ENCODE peak calls at places on chromosomes 6 and 20, in five cellular contexts. One of them, this sample, is unnamed.

GRCh38 chr6:166456360-166457156 is 73.8 kb upstream of the MPC1 start:
- DNase-seq in uterus: no peak
- DNase-seq in suprapubic skin: no peak
- DNase-seq in heart left ventricle: no peak
- DNase-seq in Peyer's patch: no peak
- DNase-seq in this sample: no peak

GRCh38 chr20:46028110-46028509 is 905 bp upstream of the SLC12A5 start:
- DNase-seq in uterus: no peak
- DNase-seq in heart left ventricle: no peak
- DNase-seq in suprapubic skin: no peak
- DNase-seq in Peyer's patch: no peak
- DNase-seq in this sample: no peak

GRCh38 chr6:145026267-145026679 is 709.0 kb downstream of the EPM2A start:
- DNase-seq in suprapubic skin: no peak
- DNase-seq in uterus: no peak
- DNase-seq in Peyer's patch: no peak
- DNase-seq in heart left ventricle: no peak
- DNase-seq in this sample: no peak

GRCh38 chr6:53730767-53731166 is 64.0 kb upstream of the LRRC1 start:
- DNase-seq in uterus: no peak
- DNase-seq in Peyer's patch: no peak
- DNase-seq in suprapubic skin: no peak
- DNase-seq in heart left ventricle: no peak
- DNase-seq in this sample: no peak

GRCh38 chr20:62925420-62926228 is 681 bp downstream of the DIDO1 start:
- DNase-seq in uterus: no peak
- DNase-seq in heart left ventricle: peak; percentile 41
- DNase-seq in Peyer's patch: peak; percentile 69
- DNase-seq in suprapubic skin: peak; percentile 78
- DNase-seq in this sample: no peak

GRCh38 chr6:41466437-41466990 is 79.7 kb upstream of the FOXP4 start:
- DNase-seq in heart left ventricle: no peak
- DNase-seq in suprapubic skin: no peak
- DNase-seq in Peyer's patch: no peak
- DNase-seq in uterus: no peak
- DNase-seq in this sample: no peak

GRCh38 chr6:135493218-135493961 is 4.2 kb downstream of the AHI1 start:
- DNase-seq in heart left ventricle: no peak
- DNase-seq in suprapubic skin: no peak
- DNase-seq in Peyer's patch: no peak
- DNase-seq in uterus: no peak
- DNase-seq in this sample: no peak

GRCh38 chr6:148471624-148472494 is 129.2 kb downstream of the SASH1 start:
- DNase-seq in suprapubic skin: no peak
- DNase-seq in heart left ventricle: no peak
- DNase-seq in uterus: no peak
- DNase-seq in Peyer's patch: no peak
- DNase-seq in this sample: no peak

GRCh38 chr6:63635165-63635562 is 438 bp upstream of the PHF3 start:
- DNase-seq in uterus: no peak
- DNase-seq in suprapubic skin: no peak
- DNase-seq in Peyer's patch: no peak
- DNase-seq in heart left ventricle: no peak
- DNase-seq in this sample: no peak

GRCh38 chr6:10424005-10424404 is 9.1 kb upstream of the TFAP2A start:
- DNase-seq in uterus: no peak
- DNase-seq in Peyer's patch: no peak
- DNase-seq in suprapubic skin: no peak
- DNase-seq in heart left ventricle: no peak
- DNase-seq in this sample: no peak

GRCh38 chr20:62881662-62882395 is 20.2 kb upstream of the TCFL5 start:
- DNase-seq in heart left ventricle: no peak
- DNase-seq in uterus: no peak
- DNase-seq in Peyer's patch: no peak
- DNase-seq in suprapubic skin: no peak
- DNase-seq in this sample: no peak

GRCh38 chr6:45822269-45822812 is 193.3 kb downstream of the CLIC5 start:
- DNase-seq in suprapubic skin: no peak
- DNase-seq in uterus: no peak
- DNase-seq in Peyer's patch: no peak
- DNase-seq in heart left ventricle: no peak
- DNase-seq in this sample: no peak

GRCh38 chr20:7113577-7114466 is 346.3 kb downstream of the BMP2 start:
- DNase-seq in uterus: no peak
- DNase-seq in suprapubic skin: no peak
- DNase-seq in Peyer's patch: no peak
- DNase-seq in heart left ventricle: peak; percentile 65
- DNase-seq in this sample: no peak

GRCh38 chr6:83199865-83200230 is 6.7 kb downstream of the RWDD2A start:
- DNase-seq in Peyer's patch: no peak
- DNase-seq in heart left ventricle: no peak
- DNase-seq in suprapubic skin: no peak
- DNase-seq in uterus: no peak
- DNase-seq in this sample: no peak

GRCh38 chr20:14451458-14451857 is 114.0 kb upstream of the FLRT3 start:
- DNase-seq in Peyer's patch: no peak
- DNase-seq in uterus: no peak
- DNase-seq in heart left ventricle: no peak
- DNase-seq in suprapubic skin: no peak
- DNase-seq in this sample: no peak

GRCh38 chr6:13814938-13815575 is 700 bp upstream of the MCUR1 start:
- DNase-seq in heart left ventricle: no peak
- DNase-seq in suprapubic skin: no peak
- DNase-seq in Peyer's patch: no peak
- DNase-seq in uterus: no peak
- DNase-seq in this sample: no peak

GRCh38 chr20:44460795-44461141 is 14.9 kb upstream of the TTPAL start:
- DNase-seq in Peyer's patch: no peak
- DNase-seq in heart left ventricle: no peak
- DNase-seq in uterus: no peak
- DNase-seq in suprapubic skin: no peak
- DNase-seq in this sample: no peak

GRCh38 chr6:137736048-137736846 is 130.8 kb upstream of the TNFAIP3 start:
- DNase-seq in suprapubic skin: no peak
- DNase-seq in uterus: no peak
- DNase-seq in heart left ventricle: no peak
- DNase-seq in Peyer's patch: no peak
- DNase-seq in this sample: no peak

GRCh38 chr6:7811441-7811840 is 85.5 kb downstream of the BMP6 start:
- DNase-seq in uterus: no peak
- DNase-seq in suprapubic skin: no peak
- DNase-seq in Peyer's patch: no peak
- DNase-seq in heart left ventricle: no peak
- DNase-seq in this sample: no peak

GRCh38 chr6:47197672-47198640 is 111.7 kb downstream of the TNFRSF21 start:
- DNase-seq in suprapubic skin: no peak
- DNase-seq in heart left ventricle: no peak
- DNase-seq in uterus: no peak
- DNase-seq in Peyer's patch: no peak
- DNase-seq in this sample: no peak

GRCh38 chr20:50335105-50335504 is 144.5 kb downstream of the CEBPB start:
- DNase-seq in heart left ventricle: no peak
- DNase-seq in Peyer's patch: no peak
- DNase-seq in uterus: no peak
- DNase-seq in suprapubic skin: no peak
- DNase-seq in this sample: peak; percentile 46

GRCh38 chr6:150766201-150766997 is 99.1 kb upstream of the MTHFD1L start:
- DNase-seq in uterus: no peak
- DNase-seq in Peyer's patch: no peak
- DNase-seq in heart left ventricle: peak; percentile 36
- DNase-seq in suprapubic skin: no peak
- DNase-seq in this sample: no peak

GRCh38 chr6:37368961-37369320 is 15.2 kb downstream of the RNF8 start:
- DNase-seq in heart left ventricle: no peak
- DNase-seq in suprapubic skin: no peak
- DNase-seq in Peyer's patch: no peak
- DNase-seq in uterus: no peak
- DNase-seq in this sample: no peak

GRCh38 chr6:37372116-37372515 is 18.3 kb downstream of the RNF8 start:
- DNase-seq in heart left ventricle: no peak
- DNase-seq in suprapubic skin: no peak
- DNase-seq in Peyer's patch: no peak
- DNase-seq in uterus: no peak
- DNase-seq in this sample: no peak

GRCh38 chr6:37367557-37367956 is 13.8 kb downstream of the RNF8 start:
- DNase-seq in suprapubic skin: no peak
- DNase-seq in Peyer's patch: no peak
- DNase-seq in uterus: no peak
- DNase-seq in heart left ventricle: no peak
- DNase-seq in this sample: no peak

GRCh38 chr6:37371158-37372083 is 17.6 kb downstream of the RNF8 start:
- DNase-seq in suprapubic skin: no peak
- DNase-seq in Peyer's patch: no peak
- DNase-seq in uterus: no peak
- DNase-seq in heart left ventricle: no peak
- DNase-seq in this sample: no peak

GRCh38 chr6:37369321-37370196 is 15.8 kb downstream of the RNF8 start:
- DNase-seq in Peyer's patch: no peak
- DNase-seq in heart left ventricle: no peak
- DNase-seq in suprapubic skin: no peak
- DNase-seq in uterus: no peak
- DNase-seq in this sample: no peak
- TF ChIP-seq CTCF in Peyer's patch: no peak
- TF ChIP-seq CTCF in heart left ventricle: no peak
- TF ChIP-seq CTCF in suprapubic skin: no peak
- TF ChIP-seq CTCF in uterus: no peak
- TF ChIP-seq CTCF in this sample: no peak

DNA sequence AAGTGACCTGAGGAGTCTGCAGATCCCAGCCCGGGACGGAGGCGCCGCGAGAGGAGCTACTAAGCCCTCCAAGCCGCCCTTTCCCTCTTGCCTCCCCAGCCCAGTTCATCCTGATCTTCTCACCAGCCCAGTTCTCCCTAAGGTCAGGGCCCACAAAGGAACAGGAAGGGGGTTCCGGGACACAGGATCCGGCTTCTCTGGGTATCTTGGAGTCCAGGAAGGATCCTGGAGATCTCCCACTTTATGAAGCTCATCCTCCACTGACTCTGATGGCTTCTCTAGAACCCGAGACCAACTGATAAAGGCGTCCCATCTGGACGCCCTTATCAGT is 36.9 kb upstream of the HLA-C start:
- DNase-seq in heart left ventricle: no peak
- DNase-seq in suprapubic skin: no peak
- DNase-seq in Peyer's patch: no peak
- DNase-seq in uterus: no peak
- DNase-seq in this sample: no peak
- H3K4me3 ChIP-seq in heart left ventricle: peak overlapping the region; percentile 56
- H3K4me3 ChIP-seq in suprapubic skin: peak overlapping the region; percentile 47
- H3K4me3 ChIP-seq in Peyer's patch: peak overlapping the region; percentile 46
- H3K4me3 ChIP-seq in uterus: no peak overlapping the region
- H3K4me3 ChIP-seq in this sample: no peak overlapping the region

GRCh38 chr6:119351005-119351394 is 1.4 kb upstream of the MAN1A1 start:
- DNase-seq in heart left ventricle: no peak
- DNase-seq in suprapubic skin: no peak
- DNase-seq in uterus: no peak
- DNase-seq in Peyer's patch: no peak
- DNase-seq in this sample: no peak
- TF ChIP-seq POLR2A in heart left ventricle: no peak
- TF ChIP-seq POLR2A in suprapubic skin: no peak
- TF ChIP-seq POLR2A in uterus: no peak
- TF ChIP-seq POLR2A in Peyer's patch: no peak
- TF ChIP-seq POLR2A in this sample: no peak

GRCh38 chr6:19205076-19205475 is 632.1 kb upstream of the ID4 start:
- DNase-seq in Peyer's patch: peak; percentile 20
- DNase-seq in heart left ventricle: no peak
- DNase-seq in suprapubic skin: no peak
- DNase-seq in uterus: no peak
- DNase-seq in this sample: no peak

GRCh38 chr6:19209202-19209601 is 628.0 kb upstream of the ID4 start:
- DNase-seq in uterus: no peak
- DNase-seq in Peyer's patch: no peak
- DNase-seq in suprapubic skin: no peak
- DNase-seq in heart left ventricle: no peak
- DNase-seq in this sample: no peak

GRCh38 chr6:19214231-19214630 is 622.9 kb upstream of the ID4 start:
- DNase-seq in heart left ventricle: no peak
- DNase-seq in uterus: no peak
- DNase-seq in suprapubic skin: no peak
- DNase-seq in Peyer's patch: no peak
- DNase-seq in this sample: no peak

DNA sequence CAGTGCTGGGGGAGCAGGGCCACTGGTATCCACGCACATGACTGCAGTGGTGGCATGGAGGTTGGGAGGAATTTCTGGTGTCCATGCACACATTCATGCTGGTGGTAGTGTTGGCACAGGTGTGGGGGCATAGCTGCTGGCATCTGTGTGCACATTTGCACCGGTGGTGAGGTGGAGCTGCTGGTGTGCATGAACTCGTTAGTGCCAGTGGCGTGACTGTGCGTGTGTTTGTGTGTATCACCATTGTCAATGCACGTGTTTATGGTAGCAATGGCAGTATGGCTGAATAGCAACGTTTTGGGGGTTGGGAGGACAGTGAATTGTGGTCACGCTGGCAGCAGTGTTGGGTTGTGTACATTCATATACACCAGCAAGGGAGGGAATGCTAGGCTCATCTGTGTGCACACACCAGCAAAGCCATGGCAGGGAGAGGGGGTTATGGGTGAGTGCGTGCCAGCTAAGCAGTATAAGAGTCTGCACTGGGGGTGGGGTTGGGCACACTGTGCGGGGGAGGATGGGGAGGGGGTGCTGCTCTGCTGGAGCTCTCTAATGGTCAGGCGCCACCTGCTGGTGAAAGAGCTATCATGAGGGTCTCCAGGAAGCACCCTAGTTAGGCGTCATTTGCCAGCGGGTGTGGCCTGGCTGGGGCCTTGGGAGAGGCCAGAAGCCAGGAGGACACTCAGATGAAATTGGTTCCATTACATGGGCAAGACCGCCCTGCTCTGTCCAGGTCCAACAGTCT is 626.1 kb upstream of the ID4 start:
- DNase-seq in heart left ventricle: peak; percentile 51
- DNase-seq in uterus: no peak
- DNase-seq in Peyer's patch: peak; percentile 24
- DNase-seq in suprapubic skin: no peak
- DNase-seq in this sample: no peak
- TF ChIP-seq CTCF in heart left ventricle: peak; percentile 31
- TF ChIP-seq CTCF in uterus: no peak
- TF ChIP-seq CTCF in Peyer's patch: no peak
- TF ChIP-seq CTCF in suprapubic skin: no peak
- TF ChIP-seq CTCF in this sample: no peak

GRCh38 chr20:53654932-53655674 is 61.5 kb upstream of the ZNF217 start:
- DNase-seq in suprapubic skin: no peak
- DNase-seq in heart left ventricle: no peak
- DNase-seq in Peyer's patch: no peak
- DNase-seq in uterus: no peak
- DNase-seq in this sample: peak; percentile 39
- H3K4me3 ChIP-seq in suprapubic skin: peak overlapping the region; percentile 26
- H3K4me3 ChIP-seq in heart left ventricle: peak overlapping the region; percentile 34
- H3K4me3 ChIP-seq in Peyer's patch: peak overlapping the region; percentile 10
- H3K4me3 ChIP-seq in uterus: no peak overlapping the region
- H3K4me3 ChIP-seq in this sample: no peak overlapping the region